ENCODE peak calls at places on chromosomes 16 and 17, in seven cellular contexts. One of them, this sample, is unnamed.
A peak's percentile ranks its signal among the peaks of the same experiment; 100 is the strongest.

GRCh38 chr16:20107086-20107485 is 33.4 kb upstream of the GPR139 start:
- DNase-seq in uterus: no peak
- DNase-seq in WERI-Rb-1: no peak
- DNase-seq in body of pancreas: no peak
- DNase-seq in pancreas: no peak
- DNase-seq in endodermal cell: no peak
- DNase-seq in adrenal gland: no peak
- DNase-seq in this sample: no peak

GRCh38 chr16:14300631-14301149 is 229.6 kb downstream of the MRTFB start:
- DNase-seq in uterus: peak; percentile 77
- DNase-seq in WERI-Rb-1: peak; percentile 66
- DNase-seq in body of pancreas: peak; percentile 87
- DNase-seq in pancreas: peak; percentile 88
- DNase-seq in endodermal cell: peak; percentile 85
- DNase-seq in adrenal gland: peak; percentile 90
- DNase-seq in this sample: peak; percentile 63

GRCh38 chr16:89862732-89863131 is 10.7 kb upstream of the TCF25 start:
- DNase-seq in uterus: no peak
- DNase-seq in WERI-Rb-1: no peak
- DNase-seq in body of pancreas: no peak
- DNase-seq in pancreas: no peak
- DNase-seq in endodermal cell: no peak
- DNase-seq in adrenal gland: no peak
- DNase-seq in this sample: no peak

GRCh38 chr16:75169899-75170405 is 21.6 kb downstream of the ZFP1 start:
- DNase-seq in uterus: no peak
- DNase-seq in WERI-Rb-1: no peak
- DNase-seq in body of pancreas: no peak
- DNase-seq in pancreas: no peak
- DNase-seq in endodermal cell: no peak
- DNase-seq in adrenal gland: no peak
- DNase-seq in this sample: no peak

GRCh38 chr16:84834403-84834772 is 14.6 kb downstream of the CRISPLD2 start:
- DNase-seq in uterus: no peak
- DNase-seq in WERI-Rb-1: no peak
- DNase-seq in body of pancreas: no peak
- DNase-seq in pancreas: no peak
- DNase-seq in endodermal cell: no peak
- DNase-seq in adrenal gland: no peak
- DNase-seq in this sample: no peak

GRCh38 chr16:89693289-89693731 is 6.8 kb downstream of the CDK10 start:
- DNase-seq in uterus: no peak
- DNase-seq in WERI-Rb-1: no peak
- DNase-seq in body of pancreas: no peak
- DNase-seq in pancreas: peak; percentile 46
- DNase-seq in endodermal cell: no peak
- DNase-seq in adrenal gland: no peak
- DNase-seq in this sample: no peak

GRCh38 chr16:50025544-50025931 is 513 bp downstream of the CNEP1R1 start:
- DNase-seq in uterus: no peak
- DNase-seq in WERI-Rb-1: peak; percentile 12
- DNase-seq in body of pancreas: no peak
- DNase-seq in pancreas: no peak
- DNase-seq in endodermal cell: no peak
- DNase-seq in adrenal gland: peak; percentile 17
- DNase-seq in this sample: no peak

GRCh38 chr17:3916013-3916696 is at the start of gene P2RX1:
- DNase-seq in uterus: no peak
- DNase-seq in WERI-Rb-1: no peak
- DNase-seq in body of pancreas: no peak
- DNase-seq in pancreas: peak; percentile 62
- DNase-seq in endodermal cell: no peak
- DNase-seq in adrenal gland: peak; percentile 51
- DNase-seq in this sample: no peak

GRCh38 chr17:22138861-22139469 is 446.6 kb downstream of the KCNJ18 start:
- DNase-seq in uterus: no peak
- DNase-seq in WERI-Rb-1: no peak
- DNase-seq in body of pancreas: no peak
- DNase-seq in pancreas: no peak
- DNase-seq in endodermal cell: no peak
- DNase-seq in adrenal gland: no peak
- DNase-seq in this sample: no peak

DNA sequence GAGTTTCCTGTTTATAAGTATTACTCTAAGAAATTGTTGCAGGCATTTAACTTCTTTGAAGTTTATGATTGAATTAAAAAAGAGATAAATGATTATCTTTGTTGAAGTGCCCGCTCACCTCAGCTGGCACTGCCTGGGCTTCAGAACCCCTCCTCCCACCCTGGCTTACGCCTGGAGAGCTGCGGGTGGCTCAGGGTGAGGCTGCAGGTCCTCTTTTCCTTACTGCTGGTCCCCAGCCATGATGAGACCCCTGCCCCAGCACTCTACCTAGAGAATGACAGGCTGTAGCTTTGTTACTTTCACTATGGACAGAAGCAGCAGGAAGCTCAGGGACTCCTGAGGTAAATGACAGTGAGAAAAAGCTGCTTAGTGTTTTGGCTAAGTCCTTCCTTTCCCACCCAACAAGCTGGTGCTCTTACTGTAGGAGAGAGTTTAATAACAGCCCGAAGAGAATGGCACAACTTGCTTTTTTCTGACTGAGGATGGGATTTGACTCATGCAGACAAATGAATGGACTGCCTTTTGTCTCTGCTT is 62.1 kb downstream of the EPN2 start:
- DNase-seq in uterus: no peak
- DNase-seq in WERI-Rb-1: peak; percentile 40
- DNase-seq in body of pancreas: no peak
- DNase-seq in pancreas: no peak
- DNase-seq in endodermal cell: no peak
- DNase-seq in adrenal gland: no peak
- DNase-seq in this sample: no peak
- H3K27ac ChIP-seq in uterus: peak overlapping the region; percentile 53
- H3K27ac ChIP-seq in WERI-Rb-1: peak overlapping the region; percentile 45
- H3K27ac ChIP-seq in body of pancreas: no peak overlapping the region
- H3K27ac ChIP-seq in pancreas: no peak overlapping the region
- H3K27ac ChIP-seq in endodermal cell: peak overlapping the region; percentile 25
- H3K27ac ChIP-seq in adrenal gland: no peak overlapping the region
- H3K27ac ChIP-seq in this sample: peak overlapping the region; percentile 50

DNA sequence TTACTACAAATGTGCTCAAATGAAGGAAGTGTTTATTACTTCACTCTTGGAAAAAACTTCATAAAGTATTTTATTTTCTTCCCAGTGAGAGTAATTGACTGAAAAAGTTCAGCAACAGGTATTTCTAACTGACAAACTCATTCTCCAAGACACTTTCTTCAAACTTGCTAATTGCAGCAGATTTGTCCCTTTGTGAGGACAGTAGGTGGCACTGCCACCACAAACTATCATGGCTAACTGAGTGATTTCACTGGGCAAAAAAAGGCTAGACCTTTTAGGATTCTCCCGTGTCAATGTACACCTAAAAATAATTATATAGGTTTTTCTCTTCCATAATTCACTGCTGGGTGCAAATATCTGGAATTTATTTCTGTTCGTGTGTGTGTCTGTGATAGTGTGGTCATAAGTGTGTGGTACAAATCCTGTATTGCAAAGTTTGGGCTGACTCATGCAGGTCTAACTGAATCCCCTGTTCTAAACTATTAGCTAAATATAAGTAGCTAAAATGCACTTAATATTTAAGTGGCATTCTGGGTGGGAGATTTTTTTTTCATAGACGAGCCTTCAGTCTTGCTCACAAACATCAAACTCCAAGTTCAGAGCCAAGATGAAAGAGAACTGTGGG is 3.9 kb downstream of the HS3ST3A1 start:
- DNase-seq in uterus: no peak
- DNase-seq in WERI-Rb-1: peak; percentile 46
- DNase-seq in body of pancreas: peak; percentile 49
- DNase-seq in pancreas: no peak
- DNase-seq in endodermal cell: peak; percentile 75
- DNase-seq in adrenal gland: peak; percentile 33
- DNase-seq in this sample: no peak
- H3K4me3 ChIP-seq in uterus: no peak overlapping the region
- H3K4me3 ChIP-seq in WERI-Rb-1: no peak overlapping the region
- H3K4me3 ChIP-seq in body of pancreas: no peak overlapping the region
- H3K4me3 ChIP-seq in pancreas: no peak overlapping the region
- H3K4me3 ChIP-seq in endodermal cell: no peak overlapping the region
- H3K4me3 ChIP-seq in adrenal gland: no peak overlapping the region
- H3K4me3 ChIP-seq in this sample: no peak overlapping the region

DNA sequence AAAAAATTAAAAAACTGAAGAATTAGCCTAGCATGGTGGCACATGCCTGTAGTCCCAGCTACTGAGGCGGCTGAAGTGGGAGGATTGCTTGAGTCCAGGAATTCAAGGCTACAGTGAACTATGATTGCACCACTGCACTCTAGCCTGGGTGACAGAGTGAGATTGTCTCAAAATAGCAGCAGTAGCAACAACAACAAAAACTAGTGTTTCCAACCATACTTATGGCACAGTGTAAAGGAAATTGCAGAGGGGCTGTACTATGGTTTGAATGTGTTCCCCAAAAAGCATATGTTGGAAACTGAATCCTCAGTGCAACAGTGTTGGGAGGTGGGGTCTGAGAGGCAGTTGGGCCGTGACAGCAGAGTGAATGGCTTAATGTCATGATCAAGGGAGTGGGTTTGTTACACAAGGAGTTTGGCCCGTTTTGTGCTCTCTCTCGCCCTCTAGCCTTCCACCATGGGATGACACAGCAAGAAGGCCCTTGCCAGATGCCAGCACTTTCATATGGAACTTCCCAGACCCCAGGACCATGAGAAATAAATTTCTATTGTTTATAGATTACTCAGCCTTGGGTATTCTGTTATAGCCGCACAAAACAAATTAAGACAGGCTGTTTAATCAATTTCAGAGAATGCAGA is 70.0 kb downstream of the PGS1 start:
- DNase-seq in uterus: no peak
- DNase-seq in WERI-Rb-1: peak; percentile 56
- DNase-seq in body of pancreas: no peak
- DNase-seq in pancreas: no peak
- DNase-seq in endodermal cell: no peak
- DNase-seq in adrenal gland: no peak
- DNase-seq in this sample: no peak
- TF ChIP-seq CTCF in uterus: no peak
- TF ChIP-seq CTCF in WERI-Rb-1: peak; percentile 77
- TF ChIP-seq CTCF in body of pancreas: no peak
- TF ChIP-seq CTCF in pancreas: no peak
- TF ChIP-seq CTCF in endodermal cell: peak; percentile 57
- TF ChIP-seq CTCF in adrenal gland: no peak
- TF ChIP-seq CTCF in this sample: no peak

DNA sequence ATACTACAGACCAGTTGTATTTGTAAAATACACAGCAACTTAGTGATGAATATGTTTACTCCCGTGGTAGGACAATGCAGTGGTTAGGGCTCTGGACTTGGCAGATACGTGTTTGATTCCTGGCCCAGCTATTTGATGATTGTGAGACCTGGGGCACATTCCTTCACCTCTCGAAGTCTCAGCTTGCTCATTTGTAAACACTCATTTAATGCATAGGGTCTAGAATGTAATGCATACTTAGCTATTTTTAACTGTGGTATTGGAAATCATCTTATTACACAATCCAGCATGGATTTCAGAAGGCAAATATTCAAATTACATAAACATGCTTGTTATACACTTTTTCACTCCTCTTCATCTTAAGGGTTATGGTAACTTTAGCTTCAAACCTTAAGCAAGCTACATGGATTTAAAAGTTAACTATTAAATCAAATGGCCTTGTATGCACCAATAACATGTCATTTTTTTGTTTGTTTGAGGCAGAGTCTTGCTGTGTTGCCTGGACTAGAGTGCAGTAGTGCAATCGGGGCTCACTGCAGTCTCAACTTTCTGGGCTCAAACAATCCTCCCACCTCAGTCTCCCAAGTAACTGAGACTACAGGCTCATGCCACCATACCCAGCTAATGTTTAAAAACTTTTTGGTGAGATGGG is 52.4 kb downstream of the VAT1L start:
- DNase-seq in uterus: no peak
- DNase-seq in WERI-Rb-1: no peak
- DNase-seq in body of pancreas: no peak
- DNase-seq in pancreas: no peak
- DNase-seq in endodermal cell: no peak
- DNase-seq in adrenal gland: no peak
- DNase-seq in this sample: no peak
- H3K27ac ChIP-seq in uterus: no peak overlapping the region
- H3K27ac ChIP-seq in WERI-Rb-1: no peak overlapping the region
- H3K27ac ChIP-seq in body of pancreas: no peak overlapping the region
- H3K27ac ChIP-seq in pancreas: no peak overlapping the region
- H3K27ac ChIP-seq in endodermal cell: no peak overlapping the region
- H3K27ac ChIP-seq in adrenal gland: no peak overlapping the region
- H3K27ac ChIP-seq in this sample: no peak overlapping the region

GRCh38 chr16:85991856-85992255 is 92.9 kb downstream of the IRF8 start:
- DNase-seq in uterus: no peak
- DNase-seq in WERI-Rb-1: no peak
- DNase-seq in body of pancreas: no peak
- DNase-seq in pancreas: no peak
- DNase-seq in endodermal cell: no peak
- DNase-seq in adrenal gland: no peak
- DNase-seq in this sample: no peak

GRCh38 chr16:85992779-85993178 is 93.8 kb downstream of the IRF8 start:
- DNase-seq in uterus: no peak
- DNase-seq in WERI-Rb-1: no peak
- DNase-seq in body of pancreas: no peak
- DNase-seq in pancreas: no peak
- DNase-seq in endodermal cell: no peak
- DNase-seq in adrenal gland: no peak
- DNase-seq in this sample: no peak

GRCh38 chr16:85996843-85997242 is 97.9 kb downstream of the IRF8 start:
- DNase-seq in uterus: no peak
- DNase-seq in WERI-Rb-1: no peak
- DNase-seq in body of pancreas: no peak
- DNase-seq in pancreas: no peak
- DNase-seq in endodermal cell: peak; percentile 15
- DNase-seq in adrenal gland: no peak
- DNase-seq in this sample: no peak

GRCh38 chr16:85995591-85996461 is 96.9 kb downstream of the IRF8 start:
- DNase-seq in uterus: no peak
- DNase-seq in WERI-Rb-1: no peak
- DNase-seq in body of pancreas: no peak
- DNase-seq in pancreas: no peak
- DNase-seq in endodermal cell: peak; percentile 30
- DNase-seq in adrenal gland: no peak
- DNase-seq in this sample: no peak

GRCh38 chr16:85994492-85995433 is 95.8 kb downstream of the IRF8 start:
- DNase-seq in uterus: no peak
- DNase-seq in WERI-Rb-1: no peak
- DNase-seq in body of pancreas: no peak
- DNase-seq in pancreas: no peak
- DNase-seq in endodermal cell: peak; percentile 23
- DNase-seq in adrenal gland: no peak
- DNase-seq in this sample: no peak
- H3K4me3 ChIP-seq in uterus: no peak overlapping the region
- H3K4me3 ChIP-seq in WERI-Rb-1: no peak overlapping the region
- H3K4me3 ChIP-seq in body of pancreas: no peak overlapping the region
- H3K4me3 ChIP-seq in pancreas: no peak overlapping the region
- H3K4me3 ChIP-seq in endodermal cell: no peak overlapping the region
- H3K4me3 ChIP-seq in adrenal gland: no peak overlapping the region
- H3K4me3 ChIP-seq in this sample: no peak overlapping the region

GRCh38 chr16:4307215-4308037 is 8.4 kb upstream of the GLIS2 start:
- DNase-seq in uterus: peak; percentile 91
- DNase-seq in WERI-Rb-1: no peak
- DNase-seq in body of pancreas: peak; percentile 96
- DNase-seq in pancreas: peak; percentile 97
- DNase-seq in endodermal cell: peak; percentile 98
- DNase-seq in adrenal gland: peak; percentile 96
- DNase-seq in this sample: peak; percentile 94
- TF ChIP-seq CTCF in uterus: no peak
- TF ChIP-seq CTCF in WERI-Rb-1: no peak
- TF ChIP-seq CTCF in body of pancreas: peak; percentile 18
- TF ChIP-seq CTCF in pancreas: no peak
- TF ChIP-seq CTCF in endodermal cell: no peak
- TF ChIP-seq CTCF in adrenal gland: no peak
- TF ChIP-seq CTCF in this sample: no peak